ENCODE peak calls at places on chromosomes 1 and 21, in ten cellular contexts. One of them, this sample, is unnamed.

GRCh38 chr1:10208537-10208936 is 1.8 kb upstream of the KIF1B start:
- DNase-seq in A172: no peak
- DNase-seq in spleen: no peak
- DNase-seq in non-pigmented ciliary epithelial cell: no peak
- DNase-seq in MCF 10A: no peak
- DNase-seq in AG09319: no peak
- DNase-seq in neuronal stem cell: no peak
- DNase-seq in hepatocyte: no peak
- DNase-seq in T-helper 22 cell: no peak
- DNase-seq in HEK293T: no peak
- DNase-seq in this sample: no peak

GRCh38 chr1:189669846-189670245 is 807.8 kb downstream of the BRINP3 start:
- DNase-seq in A172: peak; percentile 46
- DNase-seq in spleen: no peak
- DNase-seq in non-pigmented ciliary epithelial cell: peak; percentile 13
- DNase-seq in MCF 10A: no peak
- DNase-seq in AG09319: no peak
- DNase-seq in neuronal stem cell: no peak
- DNase-seq in hepatocyte: no peak
- DNase-seq in T-helper 22 cell: no peak
- DNase-seq in HEK293T: no peak
- DNase-seq in this sample: no peak

GRCh38 chr1:152514715-152515453 is 602 bp downstream of the CRCT1 start:
- DNase-seq in A172: no peak
- DNase-seq in spleen: no peak
- DNase-seq in non-pigmented ciliary epithelial cell: no peak
- DNase-seq in MCF 10A: no peak
- DNase-seq in AG09319: no peak
- DNase-seq in neuronal stem cell: no peak
- DNase-seq in hepatocyte: no peak
- DNase-seq in T-helper 22 cell: no peak
- DNase-seq in HEK293T: no peak
- DNase-seq in this sample: no peak

GRCh38 chr1:119139393-119139792 is 1.1 kb downstream of the WARS2 start:
- DNase-seq in A172: no peak
- DNase-seq in spleen: no peak
- DNase-seq in non-pigmented ciliary epithelial cell: no peak
- DNase-seq in MCF 10A: no peak
- DNase-seq in AG09319: no peak
- DNase-seq in neuronal stem cell: no peak
- DNase-seq in hepatocyte: peak; percentile 8
- DNase-seq in T-helper 22 cell: peak; percentile 32
- DNase-seq in HEK293T: no peak
- DNase-seq in this sample: no peak

GRCh38 chr1:182699673-182700350 is 15.4 kb upstream of the RGS8 start:
- DNase-seq in A172: no peak
- DNase-seq in spleen: no peak
- DNase-seq in non-pigmented ciliary epithelial cell: no peak
- DNase-seq in MCF 10A: no peak
- DNase-seq in AG09319: no peak
- DNase-seq in neuronal stem cell: peak; percentile 35
- DNase-seq in hepatocyte: peak; percentile 23
- DNase-seq in T-helper 22 cell: no peak
- DNase-seq in HEK293T: peak; percentile 32
- DNase-seq in this sample: no peak

GRCh38 chr1:184882649-184883303 is 91.5 kb downstream of the NIBAN1 start:
- DNase-seq in A172: no peak
- DNase-seq in spleen: no peak
- DNase-seq in non-pigmented ciliary epithelial cell: no peak
- DNase-seq in MCF 10A: no peak
- DNase-seq in AG09319: no peak
- DNase-seq in neuronal stem cell: no peak
- DNase-seq in hepatocyte: no peak
- DNase-seq in T-helper 22 cell: no peak
- DNase-seq in HEK293T: no peak
- DNase-seq in this sample: no peak

GRCh38 chr1:164653705-164654104 is 94.7 kb downstream of the PBX1 start:
- DNase-seq in A172: no peak
- DNase-seq in spleen: no peak
- DNase-seq in non-pigmented ciliary epithelial cell: no peak
- DNase-seq in MCF 10A: no peak
- DNase-seq in AG09319: no peak
- DNase-seq in neuronal stem cell: no peak
- DNase-seq in hepatocyte: no peak
- DNase-seq in T-helper 22 cell: no peak
- DNase-seq in HEK293T: no peak
- DNase-seq in this sample: no peak

GRCh38 chr21:37984416-37984815 is 68.2 kb upstream of the KCNJ6 start:
- DNase-seq in A172: peak; percentile 31
- DNase-seq in spleen: no peak
- DNase-seq in non-pigmented ciliary epithelial cell: no peak
- DNase-seq in MCF 10A: peak; percentile 13
- DNase-seq in AG09319: no peak
- DNase-seq in neuronal stem cell: no peak
- DNase-seq in hepatocyte: no peak
- DNase-seq in T-helper 22 cell: no peak
- DNase-seq in HEK293T: no peak
- DNase-seq in this sample: no peak

GRCh38 chr21:37917612-37918011 is 1.4 kb upstream of the KCNJ6 start:
- DNase-seq in A172: no peak
- DNase-seq in spleen: no peak
- DNase-seq in non-pigmented ciliary epithelial cell: peak; percentile 34
- DNase-seq in MCF 10A: peak; percentile 14
- DNase-seq in AG09319: no peak
- DNase-seq in neuronal stem cell: no peak
- DNase-seq in hepatocyte: no peak
- DNase-seq in T-helper 22 cell: no peak
- DNase-seq in HEK293T: no peak
- DNase-seq in this sample: no peak

GRCh38 chr1:12475947-12476346 is 142.1 kb downstream of the DHRS3 start:
- DNase-seq in A172: no peak
- DNase-seq in spleen: no peak
- DNase-seq in non-pigmented ciliary epithelial cell: peak; percentile 71
- DNase-seq in MCF 10A: no peak
- DNase-seq in AG09319: no peak
- DNase-seq in neuronal stem cell: no peak
- DNase-seq in hepatocyte: no peak
- DNase-seq in T-helper 22 cell: no peak
- DNase-seq in HEK293T: no peak
- DNase-seq in this sample: no peak

GRCh38 chr1:150567341-150567716 is 12.1 kb downstream of the MCL1 start:
- DNase-seq in A172: no peak
- DNase-seq in spleen: peak; percentile 86
- DNase-seq in non-pigmented ciliary epithelial cell: no peak
- DNase-seq in MCF 10A: no peak
- DNase-seq in AG09319: no peak
- DNase-seq in neuronal stem cell: no peak
- DNase-seq in hepatocyte: peak; percentile 15
- DNase-seq in T-helper 22 cell: no peak
- DNase-seq in HEK293T: no peak
- DNase-seq in this sample: no peak

GRCh38 chr1:212909652-212910063 is 40.7 kb upstream of the VASH2 start:
- DNase-seq in A172: no peak
- DNase-seq in spleen: no peak
- DNase-seq in non-pigmented ciliary epithelial cell: no peak
- DNase-seq in MCF 10A: no peak
- DNase-seq in AG09319: no peak
- DNase-seq in neuronal stem cell: no peak
- DNase-seq in hepatocyte: no peak
- DNase-seq in T-helper 22 cell: no peak
- DNase-seq in HEK293T: no peak
- DNase-seq in this sample: no peak

GRCh38 chr1:71621785-71622184 is 541.0 kb upstream of the ZRANB2 start:
- DNase-seq in A172: peak; percentile 57
- DNase-seq in spleen: no peak
- DNase-seq in non-pigmented ciliary epithelial cell: peak; percentile 23
- DNase-seq in MCF 10A: peak; percentile 34
- DNase-seq in AG09319: no peak
- DNase-seq in neuronal stem cell: no peak
- DNase-seq in hepatocyte: no peak
- DNase-seq in T-helper 22 cell: no peak
- DNase-seq in HEK293T: no peak
- DNase-seq in this sample: no peak

GRCh38 chr21:45541221-45542039 is 810 bp downstream of the SLC19A1 start:
- DNase-seq in A172: peak; percentile 63
- DNase-seq in spleen: peak; percentile 96
- DNase-seq in non-pigmented ciliary epithelial cell: no peak
- DNase-seq in MCF 10A: peak; percentile 72
- DNase-seq in AG09319: no peak
- DNase-seq in neuronal stem cell: no peak
- DNase-seq in hepatocyte: peak; percentile 67
- DNase-seq in T-helper 22 cell: peak; percentile 69
- DNase-seq in HEK293T: peak; percentile 68
- DNase-seq in this sample: peak; percentile 85

GRCh38 chr1:223198628-223198965 is 55.5 kb upstream of the TLR5 start:
- DNase-seq in A172: no peak
- DNase-seq in spleen: no peak
- DNase-seq in non-pigmented ciliary epithelial cell: no peak
- DNase-seq in MCF 10A: peak; percentile 80
- DNase-seq in AG09319: no peak
- DNase-seq in neuronal stem cell: no peak
- DNase-seq in hepatocyte: no peak
- DNase-seq in T-helper 22 cell: no peak
- DNase-seq in HEK293T: no peak
- DNase-seq in this sample: no peak

GRCh38 chr21:35138665-35139381 is 89.7 kb upstream of the RUNX1 start:
- DNase-seq in A172: peak; percentile 99
- DNase-seq in spleen: no peak
- DNase-seq in non-pigmented ciliary epithelial cell: peak; percentile 98
- DNase-seq in MCF 10A: peak; percentile 45
- DNase-seq in AG09319: no peak
- DNase-seq in neuronal stem cell: no peak
- DNase-seq in hepatocyte: peak; percentile 17
- DNase-seq in T-helper 22 cell: no peak
- DNase-seq in HEK293T: no peak
- DNase-seq in this sample: no peak

GRCh38 chr1:96238426-96238825 is 483.2 kb upstream of the PTBP2 start:
- DNase-seq in A172: no peak
- DNase-seq in spleen: no peak
- DNase-seq in non-pigmented ciliary epithelial cell: no peak
- DNase-seq in MCF 10A: no peak
- DNase-seq in AG09319: no peak
- DNase-seq in neuronal stem cell: no peak
- DNase-seq in hepatocyte: no peak
- DNase-seq in T-helper 22 cell: no peak
- DNase-seq in HEK293T: no peak
- DNase-seq in this sample: no peak

GRCh38 chr1:114756949-114757454 is 782 bp downstream of the CSDE1 start:
- DNase-seq in A172: peak; percentile 11
- DNase-seq in spleen: peak; percentile 87
- DNase-seq in non-pigmented ciliary epithelial cell: no peak
- DNase-seq in MCF 10A: peak; percentile 71
- DNase-seq in AG09319: peak; percentile 15
- DNase-seq in neuronal stem cell: no peak
- DNase-seq in hepatocyte: peak; percentile 63
- DNase-seq in T-helper 22 cell: no peak
- DNase-seq in HEK293T: peak; percentile 20
- DNase-seq in this sample: no peak